ENCODE peak calls at places on chromosomes 5 and 9, in six cellular contexts. Y is endodermal cell, R is adipocyte, C is cardiac muscle cell, W is astrocyte, Q is stomach. V is an unnamed sample.

GRCh38 chr5:52727568-52727967 is 60.1 kb upstream of the ITGA1 start:
- DNase-seq in C (no peak), W (peak), R (peak), Y (no peak), Q (peak), V (peak)

GRCh38 chr5:54742417-54742889 is 224.9 kb downstream of the SNX18 start:
- DNase-seq in R (peak), W (peak), Q (peak), C (peak), Y (no peak), V (peak)

GRCh38 chr5:111229871-111230812 is 6.0 kb downstream of the CAMK4 start:
- DNase-seq in R (no peak), C (no peak), Y (no peak), Q (no peak), W (peak), V (peak)

GRCh38 chr5:89878140-89878570 is 531.4 kb downstream of the CETN3 start:
- DNase-seq in R (peak), Y (no peak), C (no peak), W (peak), Q (no peak), V (no peak)

GRCh38 chr9:22307013-22307711 is 139.5 kb upstream of the DMRTA1 start:
- DNase-seq in C (peak), Y (peak), W (peak), Q (peak), R (peak), V (peak)

GRCh38 chr5:143481697-143482531 is 78.4 kb upstream of the NR3C1 start:
- DNase-seq in C (no peak), Q (no peak), W (no peak), Y (no peak), R (peak), V (peak)

GRCh38 chr9:124346347-124347163 is 68.7 kb downstream of the PSMB7 start:
- DNase-seq in Y (no peak), R (no peak), Q (no peak), W (no peak), C (no peak), V (no peak)

GRCh38 chr5:77200663-77201062 is 9.8 kb upstream of the PDE8B start:
- DNase-seq in R (no peak), Y (no peak), Q (no peak), C (no peak), W (no peak), V (no peak)

GRCh38 chr5:65903581-65903980 is 22.8 kb upstream of the ERBIN start:
- DNase-seq in W (peak), C (no peak), R (no peak), Q (no peak), Y (no peak), V (no peak)

GRCh38 chr5:131275996-131276535 is 12.2 kb downstream of the CDC42SE2 start:
- DNase-seq in W (no peak), Q (no peak), Y (no peak), R (no peak), C (no peak), V (no peak)

GRCh38 chr5:16520806-16521205 is 55.2 kb upstream of the ZNF622 start:
- DNase-seq in W (no peak), R (no peak), Y (no peak), Q (peak), C (no peak), V (peak)

GRCh38 chr9:16106211-16106610 is 553.4 kb downstream of the CCDC171 start:
- DNase-seq in Q (no peak), W (no peak), C (no peak), Y (no peak), R (no peak), V (no peak)

DNA sequence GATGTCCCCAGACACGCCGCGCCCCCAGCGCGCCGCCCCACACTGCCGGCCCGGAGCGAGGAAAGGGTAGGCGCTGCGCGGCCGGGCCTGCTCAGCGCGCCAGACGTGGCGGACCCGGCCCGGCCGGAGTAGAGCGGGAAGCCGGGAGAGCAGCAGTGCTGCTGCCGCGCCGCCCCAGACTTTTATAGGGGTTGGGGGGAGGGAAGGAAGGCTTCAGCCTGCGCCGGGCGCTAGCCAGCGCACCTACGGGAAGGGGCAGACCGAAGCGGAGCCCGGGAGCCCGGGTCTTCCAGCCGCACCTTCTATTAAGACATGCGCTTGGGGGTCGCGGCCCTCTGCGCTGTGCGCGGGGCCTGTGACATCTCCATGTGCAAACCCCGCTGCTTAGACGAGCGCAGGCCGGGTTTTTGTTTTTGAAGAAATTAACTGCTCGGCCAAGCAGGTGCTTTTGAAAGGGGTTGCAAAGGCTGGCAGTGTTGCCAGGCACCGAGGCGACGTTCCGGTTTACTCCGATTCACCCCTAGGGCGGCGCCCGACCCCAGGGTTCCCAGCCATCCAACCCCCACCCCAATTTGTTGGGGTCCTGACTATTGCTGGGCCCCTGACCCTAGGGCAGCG is 361 bp upstream of the PAX5 start:
- DNase-seq in Y (peak), W (no peak), Q (no peak), C (peak), R (peak), V (no peak)
- H3K4me3 ChIP-seq in Y (peak), W (no peak), Q (no peak), C (no peak), R (peak), V (peak)

DNA sequence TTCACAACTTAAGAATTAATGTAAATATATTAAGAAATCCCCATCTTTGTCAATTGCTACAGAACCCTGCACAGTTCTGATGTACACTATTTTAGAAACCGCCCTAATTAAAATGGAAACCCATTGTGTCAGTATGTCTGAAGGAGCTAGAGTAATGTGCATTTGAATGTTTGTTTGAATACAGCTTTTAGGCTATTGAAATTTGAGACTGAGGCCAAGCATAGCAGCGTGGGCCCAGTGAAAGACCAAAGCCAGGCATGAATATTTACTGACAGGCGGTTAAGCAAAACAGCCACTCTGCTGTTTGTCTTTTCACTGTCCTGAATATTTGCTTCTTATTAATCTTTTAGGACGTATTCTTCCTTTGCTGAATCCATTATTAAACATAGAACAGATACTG is 252.3 kb downstream of the IZUMO3 start:
- DNase-seq in C (peak), W (no peak), Y (no peak), R (no peak), Q (no peak), V (no peak)
- H3K4me3 ChIP-seq in C (no peak), W (no peak), Y (no peak), R (no peak), Q (no peak), V (no peak)

GRCh38 chr5:122076669-122077450 is 1.2 kb downstream of the LOX start:
- DNase-seq in Y (peak), C (peak), R (peak), Q (peak), W (peak), V (peak)
- H3K4me3 ChIP-seq in Y (peak), C (peak), R (peak), Q (peak), W (peak), V (no peak)

GRCh38 chr5:140109818-140110733 is 3.8 kb upstream of the PURA start:
- DNase-seq in W (no peak), R (no peak), Y (no peak), Q (no peak), C (no peak), V (no peak)
- H3K4me3 ChIP-seq in W (no peak), R (peak), Y (peak), Q (no peak), C (no peak), V (no peak)

DNA sequence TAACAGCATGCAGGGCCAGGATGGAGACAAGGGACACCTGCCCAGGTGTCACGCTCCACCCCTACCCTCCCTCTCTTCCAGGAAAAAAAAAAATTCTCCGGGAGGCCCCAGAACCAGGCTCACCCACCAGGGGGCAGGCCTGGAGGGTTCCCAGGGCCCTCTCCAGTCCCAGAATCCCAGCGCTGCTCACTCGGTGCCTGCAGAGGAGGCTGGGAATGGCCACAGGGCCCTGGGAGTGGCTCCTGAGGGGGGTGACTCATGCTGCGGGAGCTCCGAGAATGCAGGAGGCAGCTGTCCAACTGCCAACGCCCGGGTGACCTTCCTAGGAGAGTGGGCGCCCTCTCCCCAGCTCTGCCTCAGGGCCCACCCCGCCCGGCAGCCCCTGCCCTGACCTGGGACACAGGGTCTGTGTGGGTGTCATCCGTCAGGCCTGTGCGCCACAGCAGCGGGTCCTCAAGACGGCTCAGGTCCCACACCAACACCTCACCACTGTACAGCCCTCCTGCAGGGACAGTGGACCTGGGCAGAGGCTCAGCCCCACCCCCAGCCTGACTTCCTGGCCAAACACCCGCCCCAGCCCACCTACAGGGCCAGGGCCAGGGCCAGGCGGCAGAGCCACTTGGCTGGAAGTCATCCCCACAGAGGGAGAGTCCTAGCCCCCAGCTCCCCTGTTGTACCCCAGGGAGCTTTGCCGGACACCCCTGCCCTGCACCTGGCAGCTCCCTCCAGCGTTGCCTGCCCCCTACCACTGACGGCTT is 21.2 kb downstream of the DYNC2I2 start:
- DNase-seq in C (peak), Y (peak), R (peak), W (peak), Q (peak), V (peak)
- H3K4me3 ChIP-seq in C (no peak), Y (no peak), R (peak), W (no peak), Q (peak), V (no peak)

GRCh38 chr5:120463026-120463770 is 902 bp upstream of the PRR16 start:
- DNase-seq in R (no peak), W (no peak), C (no peak), Y (no peak), Q (no peak), V (no peak)

GRCh38 chr5:120452471-120452870 is 11.6 kb upstream of the PRR16 start:
- DNase-seq in W (peak), C (no peak), Q (no peak), R (no peak), Y (no peak), V (no peak)

GRCh38 chr5:120454094-120454798 is 9.9 kb upstream of the PRR16 start:
- DNase-seq in C (peak), Q (no peak), Y (no peak), R (peak), W (peak), V (no peak)

GRCh38 chr5:120457839-120458507 is 6.1 kb upstream of the PRR16 start:
- DNase-seq in Y (peak), Q (peak), R (peak), W (peak), C (peak), V (peak)
- H3K4me3 ChIP-seq in Y (no peak), Q (peak), R (peak), W (no peak), C (no peak), V (no peak)

GRCh38 chr9:89319015-89319905 is 960 bp downstream of the SECISBP2 start:
- DNase-seq in Q (no peak), Y (no peak), R (peak), C (no peak), W (no peak), V (no peak)
- H3K4me3 ChIP-seq in Q (peak), Y (peak), R (peak), C (peak), W (peak), V (peak)

DNA sequence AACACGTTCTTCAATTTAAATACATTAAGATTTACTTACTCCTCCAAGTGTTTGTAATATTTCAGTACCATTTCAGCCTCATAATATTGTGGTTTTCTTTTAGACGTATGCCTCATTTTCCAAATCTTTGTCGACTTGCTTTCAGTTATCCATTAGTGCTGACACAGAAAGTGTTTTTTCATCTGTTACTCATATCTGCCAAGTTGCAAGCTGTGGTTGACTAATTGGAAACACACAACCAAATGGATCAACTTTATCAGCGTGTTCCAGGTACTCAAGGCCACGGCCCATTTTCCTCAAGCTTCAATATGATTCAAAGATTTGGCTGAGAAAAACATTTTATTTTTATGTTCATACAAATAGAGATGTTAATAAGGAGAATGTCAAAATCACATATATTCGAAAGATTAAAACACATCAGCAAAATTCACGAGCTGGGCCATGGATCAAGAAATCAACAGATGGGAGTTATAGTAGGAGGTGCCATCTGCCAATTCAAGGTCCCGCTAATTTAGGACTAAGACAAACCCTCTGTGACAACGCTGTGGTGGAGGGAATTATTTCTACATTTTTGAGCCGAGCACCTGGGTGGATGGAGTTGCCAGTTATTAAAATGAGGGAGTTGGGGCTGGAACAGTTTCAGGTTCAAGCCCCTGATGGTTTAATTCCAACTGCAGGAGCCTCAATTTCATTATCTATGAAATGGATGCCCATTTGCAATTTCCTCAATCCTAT is 27.2 kb upstream of the CCNJL start:
- DNase-seq in Q (no peak), R (no peak), C (no peak), W (peak), Y (no peak), V (no peak)
- H3K4me3 ChIP-seq in Q (no peak), R (no peak), C (no peak), W (no peak), Y (no peak), V (no peak)

GRCh38 chr9:125654121-125654520 is 52.9 kb downstream of the MAPKAP1 start:
- DNase-seq in C (no peak), R (no peak), Y (no peak), Q (no peak), W (no peak), V (no peak)
- H3K4me3 ChIP-seq in C (no peak), R (no peak), Y (no peak), Q (no peak), W (no peak), V (no peak)